ENCODE peak calls at places on chromosomes 1 and 21, in six cellular contexts. One of them, this sample, is unnamed.

GRCh38 chr1:70667771-70668170 is 256.7 kb downstream of the CTH start:
- DNase-seq in gastrocnemius medialis: no peak
- DNase-seq in Right ventricle myocardium superior: no peak
- DNase-seq in foreskin keratinocyte: no peak
- DNase-seq in fibroblast of pulmonary artery: no peak
- DNase-seq in stimulated activated naive CD8-positive, alpha-beta T cell treated with anti-CD3 and anti-CD28 coated beads, Interleukin-15, amount 100 ng/mL, for 72 hours: no peak
- DNase-seq in this sample: no peak

GRCh38 chr21:31983120-31983519 is 110.3 kb downstream of the HUNK start:
- DNase-seq in fibroblast of pulmonary artery: no peak
- DNase-seq in stimulated activated naive CD8-positive, alpha-beta T cell treated with anti-CD3 and anti-CD28 coated beads, Interleukin-15, amount 100 ng/mL, for 72 hours: no peak
- DNase-seq in foreskin keratinocyte: no peak
- DNase-seq in Right ventricle myocardium superior: no peak
- DNase-seq in gastrocnemius medialis: no peak
- DNase-seq in this sample: no peak

GRCh38 chr21:45030637-45031218 is 43.7 kb upstream of the ADARB1 start:
- DNase-seq in Right ventricle myocardium superior: no peak
- DNase-seq in gastrocnemius medialis: no peak
- DNase-seq in fibroblast of pulmonary artery: no peak
- DNase-seq in stimulated activated naive CD8-positive, alpha-beta T cell treated with anti-CD3 and anti-CD28 coated beads, Interleukin-15, amount 100 ng/mL, for 72 hours: no peak
- DNase-seq in foreskin keratinocyte: no peak
- DNase-seq in this sample: no peak

GRCh38 chr21:43024737-43025136 is 50.4 kb downstream of the PKNOX1 start:
- DNase-seq in stimulated activated naive CD8-positive, alpha-beta T cell treated with anti-CD3 and anti-CD28 coated beads, Interleukin-15, amount 100 ng/mL, for 72 hours: no peak
- DNase-seq in foreskin keratinocyte: no peak
- DNase-seq in Right ventricle myocardium superior: no peak
- DNase-seq in fibroblast of pulmonary artery: peak
- DNase-seq in gastrocnemius medialis: no peak
- DNase-seq in this sample: no peak

GRCh38 chr1:157105988-157106812 is 6.6 kb upstream of the ETV3L start:
- DNase-seq in Right ventricle myocardium superior: no peak
- DNase-seq in stimulated activated naive CD8-positive, alpha-beta T cell treated with anti-CD3 and anti-CD28 coated beads, Interleukin-15, amount 100 ng/mL, for 72 hours: peak
- DNase-seq in gastrocnemius medialis: no peak
- DNase-seq in fibroblast of pulmonary artery: peak
- DNase-seq in foreskin keratinocyte: peak
- DNase-seq in this sample: no peak

GRCh38 chr1:24895511-24895910 is 34.6 kb downstream of the RUNX3 start:
- DNase-seq in foreskin keratinocyte: no peak
- DNase-seq in Right ventricle myocardium superior: no peak
- DNase-seq in fibroblast of pulmonary artery: no peak
- DNase-seq in gastrocnemius medialis: no peak
- DNase-seq in stimulated activated naive CD8-positive, alpha-beta T cell treated with anti-CD3 and anti-CD28 coated beads, Interleukin-15, amount 100 ng/mL, for 72 hours: no peak
- DNase-seq in this sample: no peak

GRCh38 chr1:219372916-219373615 is 199.4 kb downstream of the LYPLAL1 start:
- DNase-seq in gastrocnemius medialis: no peak
- DNase-seq in stimulated activated naive CD8-positive, alpha-beta T cell treated with anti-CD3 and anti-CD28 coated beads, Interleukin-15, amount 100 ng/mL, for 72 hours: no peak
- DNase-seq in Right ventricle myocardium superior: no peak
- DNase-seq in foreskin keratinocyte: no peak
- DNase-seq in fibroblast of pulmonary artery: no peak
- DNase-seq in this sample: no peak

GRCh38 chr1:216630532-216630931 is 92.7 kb downstream of the ESRRG start:
- DNase-seq in Right ventricle myocardium superior: no peak
- DNase-seq in foreskin keratinocyte: no peak
- DNase-seq in gastrocnemius medialis: no peak
- DNase-seq in fibroblast of pulmonary artery: no peak
- DNase-seq in stimulated activated naive CD8-positive, alpha-beta T cell treated with anti-CD3 and anti-CD28 coated beads, Interleukin-15, amount 100 ng/mL, for 72 hours: no peak
- DNase-seq in this sample: no peak

GRCh38 chr1:235972316-235973090 is 92.4 kb downstream of the NID1 start:
- DNase-seq in foreskin keratinocyte: peak
- DNase-seq in Right ventricle myocardium superior: no peak
- DNase-seq in fibroblast of pulmonary artery: peak
- DNase-seq in stimulated activated naive CD8-positive, alpha-beta T cell treated with anti-CD3 and anti-CD28 coated beads, Interleukin-15, amount 100 ng/mL, for 72 hours: no peak
- DNase-seq in gastrocnemius medialis: no peak
- DNase-seq in this sample: no peak

GRCh38 chr1:92482404-92482664 is 4.4 kb downstream of the GFI1 start:
- DNase-seq in Right ventricle myocardium superior: no peak
- DNase-seq in fibroblast of pulmonary artery: no peak
- DNase-seq in stimulated activated naive CD8-positive, alpha-beta T cell treated with anti-CD3 and anti-CD28 coated beads, Interleukin-15, amount 100 ng/mL, for 72 hours: no peak
- DNase-seq in gastrocnemius medialis: no peak
- DNase-seq in foreskin keratinocyte: no peak
- DNase-seq in this sample: no peak

GRCh38 chr1:207321790-207322530 is 482 bp downstream of the CD55 start:
- DNase-seq in Right ventricle myocardium superior: no peak
- DNase-seq in foreskin keratinocyte: no peak
- DNase-seq in stimulated activated naive CD8-positive, alpha-beta T cell treated with anti-CD3 and anti-CD28 coated beads, Interleukin-15, amount 100 ng/mL, for 72 hours: no peak
- DNase-seq in gastrocnemius medialis: no peak
- DNase-seq in fibroblast of pulmonary artery: peak
- DNase-seq in this sample: no peak

GRCh38 chr1:91529856-91530255 is 29.2 kb downstream of the CDC7 start:
- DNase-seq in gastrocnemius medialis: no peak
- DNase-seq in stimulated activated naive CD8-positive, alpha-beta T cell treated with anti-CD3 and anti-CD28 coated beads, Interleukin-15, amount 100 ng/mL, for 72 hours: no peak
- DNase-seq in fibroblast of pulmonary artery: peak
- DNase-seq in Right ventricle myocardium superior: no peak
- DNase-seq in foreskin keratinocyte: peak
- DNase-seq in this sample: no peak

GRCh38 chr1:8348777-8349472 is 31.0 kb downstream of the SLC45A1 start:
- DNase-seq in foreskin keratinocyte: no peak
- DNase-seq in gastrocnemius medialis: peak
- DNase-seq in Right ventricle myocardium superior: peak
- DNase-seq in stimulated activated naive CD8-positive, alpha-beta T cell treated with anti-CD3 and anti-CD28 coated beads, Interleukin-15, amount 100 ng/mL, for 72 hours: peak
- DNase-seq in fibroblast of pulmonary artery: peak
- DNase-seq in this sample: no peak

GRCh38 chr1:4306559-4307467 is 347.6 kb upstream of the AJAP1 start:
- DNase-seq in gastrocnemius medialis: no peak
- DNase-seq in fibroblast of pulmonary artery: no peak
- DNase-seq in foreskin keratinocyte: no peak
- DNase-seq in stimulated activated naive CD8-positive, alpha-beta T cell treated with anti-CD3 and anti-CD28 coated beads, Interleukin-15, amount 100 ng/mL, for 72 hours: no peak
- DNase-seq in Right ventricle myocardium superior: no peak
- DNase-seq in this sample: no peak

GRCh38 chr1:50605186-50605875 is 182.1 kb upstream of the DMRTA2 start:
- DNase-seq in foreskin keratinocyte: no peak
- DNase-seq in gastrocnemius medialis: no peak
- DNase-seq in stimulated activated naive CD8-positive, alpha-beta T cell treated with anti-CD3 and anti-CD28 coated beads, Interleukin-15, amount 100 ng/mL, for 72 hours: no peak
- DNase-seq in Right ventricle myocardium superior: no peak
- DNase-seq in fibroblast of pulmonary artery: peak
- DNase-seq in this sample: peak

GRCh38 chr1:197200468-197200899 is 54.0 kb upstream of the ASPM start:
- DNase-seq in foreskin keratinocyte: peak
- DNase-seq in fibroblast of pulmonary artery: peak
- DNase-seq in Right ventricle myocardium superior: no peak
- DNase-seq in stimulated activated naive CD8-positive, alpha-beta T cell treated with anti-CD3 and anti-CD28 coated beads, Interleukin-15, amount 100 ng/mL, for 72 hours: no peak
- DNase-seq in gastrocnemius medialis: no peak
- DNase-seq in this sample: no peak

GRCh38 chr21:37207441-37208009 is 59.6 kb downstream of the VPS26C start:
- DNase-seq in fibroblast of pulmonary artery: no peak
- DNase-seq in stimulated activated naive CD8-positive, alpha-beta T cell treated with anti-CD3 and anti-CD28 coated beads, Interleukin-15, amount 100 ng/mL, for 72 hours: peak
- DNase-seq in gastrocnemius medialis: peak
- DNase-seq in Right ventricle myocardium superior: no peak
- DNase-seq in foreskin keratinocyte: no peak
- DNase-seq in this sample: no peak

GRCh38 chr1:224258351-224258750 is 71.6 kb downstream of the NVL start:
- DNase-seq in gastrocnemius medialis: no peak
- DNase-seq in fibroblast of pulmonary artery: no peak
- DNase-seq in foreskin keratinocyte: no peak
- DNase-seq in Right ventricle myocardium superior: no peak
- DNase-seq in stimulated activated naive CD8-positive, alpha-beta T cell treated with anti-CD3 and anti-CD28 coated beads, Interleukin-15, amount 100 ng/mL, for 72 hours: no peak
- DNase-seq in this sample: no peak

GRCh38 chr1:214031267-214031650 is 43.5 kb downstream of the PROX1 start:
- DNase-seq in gastrocnemius medialis: no peak
- DNase-seq in fibroblast of pulmonary artery: no peak
- DNase-seq in foreskin keratinocyte: no peak
- DNase-seq in stimulated activated naive CD8-positive, alpha-beta T cell treated with anti-CD3 and anti-CD28 coated beads, Interleukin-15, amount 100 ng/mL, for 72 hours: no peak
- DNase-seq in Right ventricle myocardium superior: peak
- DNase-seq in this sample: no peak

GRCh38 chr1:200862713-200863415 is 9.9 kb upstream of the GPR25 start:
- DNase-seq in gastrocnemius medialis: no peak
- DNase-seq in foreskin keratinocyte: no peak
- DNase-seq in fibroblast of pulmonary artery: no peak
- DNase-seq in Right ventricle myocardium superior: no peak
- DNase-seq in stimulated activated naive CD8-positive, alpha-beta T cell treated with anti-CD3 and anti-CD28 coated beads, Interleukin-15, amount 100 ng/mL, for 72 hours: no peak
- DNase-seq in this sample: peak

GRCh38 chr1:210298296-210298695 is 30.4 kb upstream of the HHAT start:
- DNase-seq in Right ventricle myocardium superior: no peak
- DNase-seq in fibroblast of pulmonary artery: no peak
- DNase-seq in foreskin keratinocyte: no peak
- DNase-seq in stimulated activated naive CD8-positive, alpha-beta T cell treated with anti-CD3 and anti-CD28 coated beads, Interleukin-15, amount 100 ng/mL, for 72 hours: no peak
- DNase-seq in gastrocnemius medialis: no peak
- DNase-seq in this sample: no peak

GRCh38 chr1:10941891-10942541 is 70.4 kb upstream of the TARDBP start:
- DNase-seq in fibroblast of pulmonary artery: peak
- DNase-seq in foreskin keratinocyte: no peak
- DNase-seq in stimulated activated naive CD8-positive, alpha-beta T cell treated with anti-CD3 and anti-CD28 coated beads, Interleukin-15, amount 100 ng/mL, for 72 hours: peak
- DNase-seq in Right ventricle myocardium superior: peak
- DNase-seq in gastrocnemius medialis: peak
- DNase-seq in this sample: peak

GRCh38 chr1:227999056-227999930 is 7.5 kb upstream of the WNT3A start:
- DNase-seq in Right ventricle myocardium superior: peak
- DNase-seq in foreskin keratinocyte: peak
- DNase-seq in fibroblast of pulmonary artery: peak
- DNase-seq in gastrocnemius medialis: peak
- DNase-seq in stimulated activated naive CD8-positive, alpha-beta T cell treated with anti-CD3 and anti-CD28 coated beads, Interleukin-15, amount 100 ng/mL, for 72 hours: peak
- DNase-seq in this sample: peak

GRCh38 chr1:3529099-3529729 is 74.7 kb downstream of the ARHGEF16 start:
- DNase-seq in stimulated activated naive CD8-positive, alpha-beta T cell treated with anti-CD3 and anti-CD28 coated beads, Interleukin-15, amount 100 ng/mL, for 72 hours: no peak
- DNase-seq in fibroblast of pulmonary artery: no peak
- DNase-seq in gastrocnemius medialis: peak
- DNase-seq in Right ventricle myocardium superior: peak
- DNase-seq in foreskin keratinocyte: no peak
- DNase-seq in this sample: no peak

GRCh38 chr1:193019442-193020026 is 39.6 kb downstream of the UCHL5 start:
- DNase-seq in stimulated activated naive CD8-positive, alpha-beta T cell treated with anti-CD3 and anti-CD28 coated beads, Interleukin-15, amount 100 ng/mL, for 72 hours: no peak
- DNase-seq in fibroblast of pulmonary artery: peak
- DNase-seq in Right ventricle myocardium superior: no peak
- DNase-seq in gastrocnemius medialis: no peak
- DNase-seq in foreskin keratinocyte: peak
- DNase-seq in this sample: peak

This sample was measured in NCI-H1694.